ENCODE peak calls at places on chromosome 4, in nine cellular contexts. One of them, this sample, is unnamed.

GRCh38 chr4:80990851-80991250 is 39.7 kb upstream of the BMP3 start:
- DNase-seq in astrocyte of the spinal cord: no peak
- DNase-seq in effector memory CD8-positive, alpha-beta T cell: no peak
- DNase-seq in OCI-LY7: peak
- DNase-seq in epithelial cell of prostate: no peak
- DNase-seq in EL: no peak
- DNase-seq in NCI-H1092: no peak
- DNase-seq in AG08395: no peak
- DNase-seq in choroid plexus epithelial cell: no peak
- DNase-seq in this sample: no peak

GRCh38 chr4:141860974-141861373 is 224.6 kb downstream of the IL15 start:
- DNase-seq in astrocyte of the spinal cord: no peak
- DNase-seq in effector memory CD8-positive, alpha-beta T cell: no peak
- DNase-seq in OCI-LY7: no peak
- DNase-seq in epithelial cell of prostate: no peak
- DNase-seq in EL: no peak
- DNase-seq in NCI-H1092: no peak
- DNase-seq in AG08395: no peak
- DNase-seq in choroid plexus epithelial cell: no peak
- DNase-seq in this sample: no peak

GRCh38 chr4:3291969-3292570 is 751 bp upstream of the RGS12 start:
- DNase-seq in astrocyte of the spinal cord: peak
- DNase-seq in effector memory CD8-positive, alpha-beta T cell: peak
- DNase-seq in OCI-LY7: peak
- DNase-seq in epithelial cell of prostate: no peak
- DNase-seq in EL: peak
- DNase-seq in NCI-H1092: no peak
- DNase-seq in AG08395: peak
- DNase-seq in choroid plexus epithelial cell: peak
- DNase-seq in this sample: peak

GRCh38 chr4:82499705-82500104 is 62.1 kb downstream of the TMEM150C start:
- DNase-seq in astrocyte of the spinal cord: no peak
- DNase-seq in effector memory CD8-positive, alpha-beta T cell: no peak
- DNase-seq in OCI-LY7: no peak
- DNase-seq in epithelial cell of prostate: no peak
- DNase-seq in EL: no peak
- DNase-seq in NCI-H1092: peak
- DNase-seq in AG08395: no peak
- DNase-seq in choroid plexus epithelial cell: no peak
- DNase-seq in this sample: no peak

GRCh38 chr4:101349346-101350064 is 2.2 kb upstream of the PPP3CA start:
- DNase-seq in astrocyte of the spinal cord: no peak
- DNase-seq in effector memory CD8-positive, alpha-beta T cell: no peak
- DNase-seq in OCI-LY7: no peak
- DNase-seq in epithelial cell of prostate: peak
- DNase-seq in EL: peak
- DNase-seq in NCI-H1092: peak
- DNase-seq in AG08395: no peak
- DNase-seq in choroid plexus epithelial cell: no peak
- DNase-seq in this sample: peak

GRCh38 chr4:94488667-94489066 is 36.9 kb downstream of the PDLIM5 start:
- DNase-seq in astrocyte of the spinal cord: peak
- DNase-seq in effector memory CD8-positive, alpha-beta T cell: no peak
- DNase-seq in OCI-LY7: no peak
- DNase-seq in epithelial cell of prostate: peak
- DNase-seq in EL: peak
- DNase-seq in NCI-H1092: no peak
- DNase-seq in AG08395: peak
- DNase-seq in choroid plexus epithelial cell: peak
- DNase-seq in this sample: no peak

GRCh38 chr4:2482693-2483092 is 13.8 kb downstream of the RNF4 start:
- DNase-seq in astrocyte of the spinal cord: peak
- DNase-seq in effector memory CD8-positive, alpha-beta T cell: no peak
- DNase-seq in OCI-LY7: peak
- DNase-seq in epithelial cell of prostate: no peak
- DNase-seq in EL: peak
- DNase-seq in NCI-H1092: no peak
- DNase-seq in AG08395: peak
- DNase-seq in choroid plexus epithelial cell: peak
- DNase-seq in this sample: no peak

GRCh38 chr4:62930884-62931283 is 1478.4 kb downstream of the TECRL start:
- DNase-seq in astrocyte of the spinal cord: no peak
- DNase-seq in effector memory CD8-positive, alpha-beta T cell: no peak
- DNase-seq in OCI-LY7: no peak
- DNase-seq in epithelial cell of prostate: no peak
- DNase-seq in EL: no peak
- DNase-seq in NCI-H1092: no peak
- DNase-seq in AG08395: no peak
- DNase-seq in choroid plexus epithelial cell: no peak
- DNase-seq in this sample: no peak

GRCh38 chr4:172962564-172963353 is 205.9 kb upstream of the GALNT7 start:
- DNase-seq in astrocyte of the spinal cord: peak
- DNase-seq in effector memory CD8-positive, alpha-beta T cell: no peak
- DNase-seq in OCI-LY7: no peak
- DNase-seq in epithelial cell of prostate: peak
- DNase-seq in EL: peak
- DNase-seq in NCI-H1092: peak
- DNase-seq in AG08395: no peak
- DNase-seq in choroid plexus epithelial cell: peak
- DNase-seq in this sample: no peak

GRCh38 chr4:93646225-93646930 is 182.2 kb upstream of the ATOH1 start:
- DNase-seq in astrocyte of the spinal cord: no peak
- DNase-seq in effector memory CD8-positive, alpha-beta T cell: no peak
- DNase-seq in OCI-LY7: no peak
- DNase-seq in epithelial cell of prostate: peak
- DNase-seq in EL: no peak
- DNase-seq in NCI-H1092: no peak
- DNase-seq in AG08395: no peak
- DNase-seq in choroid plexus epithelial cell: no peak
- DNase-seq in this sample: no peak

GRCh38 chr4:153880983-153881382 is 92.1 kb upstream of the SFRP2 start:
- DNase-seq in astrocyte of the spinal cord: no peak
- DNase-seq in effector memory CD8-positive, alpha-beta T cell: no peak
- DNase-seq in OCI-LY7: peak
- DNase-seq in epithelial cell of prostate: no peak
- DNase-seq in EL: no peak
- DNase-seq in NCI-H1092: no peak
- DNase-seq in AG08395: no peak
- DNase-seq in choroid plexus epithelial cell: no peak
- DNase-seq in this sample: no peak

GRCh38 chr4:88275949-88276515 is 8.3 kb downstream of the PPM1K start:
- DNase-seq in astrocyte of the spinal cord: no peak
- DNase-seq in effector memory CD8-positive, alpha-beta T cell: no peak
- DNase-seq in OCI-LY7: no peak
- DNase-seq in epithelial cell of prostate: no peak
- DNase-seq in EL: peak
- DNase-seq in NCI-H1092: no peak
- DNase-seq in AG08395: no peak
- DNase-seq in choroid plexus epithelial cell: peak
- DNase-seq in this sample: no peak

GRCh38 chr4:25528391-25528790 is 127.3 kb upstream of the SLC34A2 start:
- DNase-seq in astrocyte of the spinal cord: no peak
- DNase-seq in effector memory CD8-positive, alpha-beta T cell: no peak
- DNase-seq in OCI-LY7: no peak
- DNase-seq in epithelial cell of prostate: no peak
- DNase-seq in EL: no peak
- DNase-seq in NCI-H1092: no peak
- DNase-seq in AG08395: no peak
- DNase-seq in choroid plexus epithelial cell: no peak
- DNase-seq in this sample: no peak

GRCh38 chr4:142645478-142646108 is 200.5 kb downstream of the INPP4B start:
- DNase-seq in astrocyte of the spinal cord: no peak
- DNase-seq in effector memory CD8-positive, alpha-beta T cell: no peak
- DNase-seq in OCI-LY7: no peak
- DNase-seq in epithelial cell of prostate: no peak
- DNase-seq in EL: peak
- DNase-seq in NCI-H1092: no peak
- DNase-seq in AG08395: no peak
- DNase-seq in choroid plexus epithelial cell: peak
- DNase-seq in this sample: no peak

GRCh38 chr4:127843704-127844604 is 36.7 kb upstream of the PLK4 start:
- DNase-seq in astrocyte of the spinal cord: no peak
- DNase-seq in effector memory CD8-positive, alpha-beta T cell: no peak
- DNase-seq in OCI-LY7: no peak
- DNase-seq in epithelial cell of prostate: no peak
- DNase-seq in EL: no peak
- DNase-seq in NCI-H1092: no peak
- DNase-seq in AG08395: no peak
- DNase-seq in choroid plexus epithelial cell: no peak
- DNase-seq in this sample: no peak

GRCh38 chr4:118221193-118221800 is 131.5 kb downstream of the PRSS12 start:
- DNase-seq in astrocyte of the spinal cord: no peak
- DNase-seq in effector memory CD8-positive, alpha-beta T cell: no peak
- DNase-seq in OCI-LY7: no peak
- DNase-seq in epithelial cell of prostate: no peak
- DNase-seq in EL: no peak
- DNase-seq in NCI-H1092: no peak
- DNase-seq in AG08395: no peak
- DNase-seq in choroid plexus epithelial cell: no peak
- DNase-seq in this sample: no peak

GRCh38 chr4:1556541-1557220 is 127.4 kb downstream of the FAM53A start:
- DNase-seq in astrocyte of the spinal cord: no peak
- DNase-seq in effector memory CD8-positive, alpha-beta T cell: no peak
- DNase-seq in OCI-LY7: no peak
- DNase-seq in epithelial cell of prostate: no peak
- DNase-seq in EL: no peak
- DNase-seq in NCI-H1092: no peak
- DNase-seq in AG08395: no peak
- DNase-seq in choroid plexus epithelial cell: no peak
- DNase-seq in this sample: no peak

GRCh38 chr4:7390906-7391636 is 43.7 kb downstream of the PSAPL1 start:
- DNase-seq in astrocyte of the spinal cord: no peak
- DNase-seq in effector memory CD8-positive, alpha-beta T cell: no peak
- DNase-seq in OCI-LY7: no peak
- DNase-seq in epithelial cell of prostate: no peak
- DNase-seq in EL: no peak
- DNase-seq in NCI-H1092: no peak
- DNase-seq in AG08395: no peak
- DNase-seq in choroid plexus epithelial cell: no peak
- DNase-seq in this sample: peak

GRCh38 chr4:136918772-136919171 is 613.5 kb downstream of the PCDH18 start:
- DNase-seq in astrocyte of the spinal cord: no peak
- DNase-seq in effector memory CD8-positive, alpha-beta T cell: no peak
- DNase-seq in OCI-LY7: no peak
- DNase-seq in epithelial cell of prostate: no peak
- DNase-seq in EL: no peak
- DNase-seq in NCI-H1092: no peak
- DNase-seq in AG08395: no peak
- DNase-seq in choroid plexus epithelial cell: no peak
- DNase-seq in this sample: no peak

GRCh38 chr4:2071912-2072867 is 13.1 kb downstream of the NAT8L start:
- DNase-seq in astrocyte of the spinal cord: no peak
- DNase-seq in effector memory CD8-positive, alpha-beta T cell: no peak
- DNase-seq in OCI-LY7: no peak
- DNase-seq in epithelial cell of prostate: no peak
- DNase-seq in EL: no peak
- DNase-seq in NCI-H1092: peak
- DNase-seq in AG08395: no peak
- DNase-seq in choroid plexus epithelial cell: no peak
- DNase-seq in this sample: peak

GRCh38 chr4:61527886-61528285 is 327.8 kb downstream of the ADGRL3 start:
- DNase-seq in astrocyte of the spinal cord: peak
- DNase-seq in effector memory CD8-positive, alpha-beta T cell: no peak
- DNase-seq in OCI-LY7: no peak
- DNase-seq in epithelial cell of prostate: no peak
- DNase-seq in EL: no peak
- DNase-seq in NCI-H1092: no peak
- DNase-seq in AG08395: no peak
- DNase-seq in choroid plexus epithelial cell: no peak
- DNase-seq in this sample: no peak